ENCODE peak calls at places on chromosomes 5 and 9, in six cellular contexts. One of them, this sample, is unnamed.

GRCh38 chr5:97231025-97231636 is 48.1 kb upstream of the RIOK2 start:
- DNase-seq in KG1: peak
- DNase-seq in NCI-H524 treated with DMSO at 0.1 percent for 48 hours: peak
- DNase-seq in endothelial cell: peak
- DNase-seq in NCI-H1436: peak
- DNase-seq in T-helper 1 cell: no peak
- DNase-seq in this sample: peak

GRCh38 chr5:124626053-124626452 is 120.4 kb downstream of the ZNF608 start:
- DNase-seq in endothelial cell: no peak
- DNase-seq in NCI-H1436: no peak
- DNase-seq in T-helper 1 cell: no peak
- DNase-seq in NCI-H524 treated with DMSO at 0.1 percent for 48 hours: no peak
- DNase-seq in KG1: no peak
- DNase-seq in this sample: no peak

GRCh38 chr9:37309136-37309535 is 113.4 kb upstream of the GRHPR start:
- DNase-seq in KG1: no peak
- DNase-seq in T-helper 1 cell: no peak
- DNase-seq in endothelial cell: no peak
- DNase-seq in NCI-H524 treated with DMSO at 0.1 percent for 48 hours: no peak
- DNase-seq in NCI-H1436: no peak
- DNase-seq in this sample: no peak

GRCh38 chr9:119195521-119195920 is 173.7 kb downstream of the BRINP1 start:
- DNase-seq in NCI-H524 treated with DMSO at 0.1 percent for 48 hours: no peak
- DNase-seq in endothelial cell: no peak
- DNase-seq in T-helper 1 cell: no peak
- DNase-seq in KG1: no peak
- DNase-seq in NCI-H1436: no peak
- DNase-seq in this sample: no peak

GRCh38 chr9:110543631-110544051 is 35.9 kb downstream of the SVEP1 start:
- DNase-seq in NCI-H524 treated with DMSO at 0.1 percent for 48 hours: no peak
- DNase-seq in KG1: no peak
- DNase-seq in T-helper 1 cell: no peak
- DNase-seq in endothelial cell: no peak
- DNase-seq in NCI-H1436: no peak
- DNase-seq in this sample: no peak

GRCh38 chr5:67805666-67806348 is 409.7 kb upstream of the PIK3R1 start:
- DNase-seq in T-helper 1 cell: no peak
- DNase-seq in NCI-H1436: no peak
- DNase-seq in KG1: no peak
- DNase-seq in endothelial cell: no peak
- DNase-seq in NCI-H524 treated with DMSO at 0.1 percent for 48 hours: no peak
- DNase-seq in this sample: no peak

GRCh38 chr5:168291961-168292782 is 727 bp downstream of the WWC1 start:
- DNase-seq in endothelial cell: peak
- DNase-seq in NCI-H1436: no peak
- DNase-seq in NCI-H524 treated with DMSO at 0.1 percent for 48 hours: no peak
- DNase-seq in KG1: no peak
- DNase-seq in T-helper 1 cell: no peak
- DNase-seq in this sample: no peak

GRCh38 chr9:18905883-18906649 is 126.9 kb downstream of the SAXO1 start:
- DNase-seq in endothelial cell: no peak
- DNase-seq in NCI-H1436: no peak
- DNase-seq in KG1: no peak
- DNase-seq in T-helper 1 cell: no peak
- DNase-seq in NCI-H524 treated with DMSO at 0.1 percent for 48 hours: no peak
- DNase-seq in this sample: no peak

GRCh38 chr9:124399323-124399962 is 15.8 kb downstream of the PSMB7 start:
- DNase-seq in KG1: no peak
- DNase-seq in endothelial cell: no peak
- DNase-seq in T-helper 1 cell: no peak
- DNase-seq in NCI-H1436: no peak
- DNase-seq in NCI-H524 treated with DMSO at 0.1 percent for 48 hours: no peak
- DNase-seq in this sample: no peak

This sample was measured in HL-60.